ENCODE peak calls at places on chromosomes 4 and X, in seven cellular contexts. One of them, this sample, is unnamed.
A peak's percentile ranks its signal among the peaks of the same experiment; 100 is the strongest.

GRCh38 chr4:74969507-74970474 is 36.9 kb downstream of the PARM1 start:
- DNase-seq in A549: peak; percentile 1
- DNase-seq in brain microvascular endothelial cell: no peak
- DNase-seq in vagina: no peak
- DNase-seq in fibroblast of pulmonary artery: peak; percentile 1
- DNase-seq in cardiac muscle cell: peak; percentile 90
- DNase-seq in OCI-LY7: no peak
- DNase-seq in this sample: no peak

GRCh38 chrX:2503591-2504500 is 3.1 kb upstream of the DHRSX start:
- DNase-seq in A549: no peak
- DNase-seq in brain microvascular endothelial cell: no peak
- DNase-seq in vagina: no peak
- DNase-seq in fibroblast of pulmonary artery: no peak
- DNase-seq in cardiac muscle cell: no peak
- DNase-seq in OCI-LY7: no peak
- DNase-seq in this sample: no peak

GRCh38 chrX:137031517-137032377 is 2.0 kb downstream of the GPR101 start:
- DNase-seq in A549: peak; percentile 5
- DNase-seq in brain microvascular endothelial cell: peak; percentile 28
- DNase-seq in vagina: no peak
- DNase-seq in fibroblast of pulmonary artery: peak; percentile 53
- DNase-seq in cardiac muscle cell: peak; percentile 40
- DNase-seq in OCI-LY7: no peak
- DNase-seq in this sample: peak; percentile 63

GRCh38 chr4:110616162-110617062 is 6.5 kb downstream of the PITX2 start:
- DNase-seq in A549: no peak
- DNase-seq in brain microvascular endothelial cell: no peak
- DNase-seq in vagina: no peak
- DNase-seq in fibroblast of pulmonary artery: no peak
- DNase-seq in cardiac muscle cell: no peak
- DNase-seq in OCI-LY7: no peak
- DNase-seq in this sample: no peak

GRCh38 chrX:139194571-139195280 is 335.8 kb upstream of the F9 start:
- DNase-seq in A549: no peak
- DNase-seq in brain microvascular endothelial cell: no peak
- DNase-seq in vagina: no peak
- DNase-seq in fibroblast of pulmonary artery: no peak
- DNase-seq in cardiac muscle cell: peak; percentile 32
- DNase-seq in OCI-LY7: no peak
- DNase-seq in this sample: no peak

GRCh38 chrX:72141372-72142004 is 9.8 kb upstream of the RTL5 start:
- DNase-seq in A549: no peak
- DNase-seq in brain microvascular endothelial cell: no peak
- DNase-seq in vagina: no peak
- DNase-seq in fibroblast of pulmonary artery: no peak
- DNase-seq in cardiac muscle cell: no peak
- DNase-seq in OCI-LY7: no peak
- DNase-seq in this sample: no peak

GRCh38 chr4:56937262-56937661 is 29.6 kb downstream of the REST start:
- DNase-seq in A549: peak; percentile 29
- DNase-seq in brain microvascular endothelial cell: peak; percentile 84
- DNase-seq in vagina: no peak
- DNase-seq in fibroblast of pulmonary artery: peak; percentile 83
- DNase-seq in cardiac muscle cell: no peak
- DNase-seq in OCI-LY7: no peak
- DNase-seq in this sample: no peak

GRCh38 chr4:164937576-164938270 is 39.7 kb downstream of the TRIM61 start:
- DNase-seq in A549: no peak
- DNase-seq in brain microvascular endothelial cell: peak; percentile 22
- DNase-seq in vagina: no peak
- DNase-seq in fibroblast of pulmonary artery: peak; percentile 17
- DNase-seq in cardiac muscle cell: peak; percentile 11
- DNase-seq in OCI-LY7: peak; percentile 23
- DNase-seq in this sample: no peak

GRCh38 chr4:159191989-159192388 is 89.1 kb downstream of the RAPGEF2 start:
- DNase-seq in A549: peak; percentile 75
- DNase-seq in brain microvascular endothelial cell: peak; percentile 68
- DNase-seq in vagina: no peak
- DNase-seq in fibroblast of pulmonary artery: peak; percentile 69
- DNase-seq in cardiac muscle cell: peak; percentile 38
- DNase-seq in OCI-LY7: peak; percentile 25
- DNase-seq in this sample: peak; percentile 20

GRCh38 chr4:41748074-41748787 is at the start of gene PHOX2B:
- DNase-seq in A549: no peak
- DNase-seq in brain microvascular endothelial cell: no peak
- DNase-seq in vagina: no peak
- DNase-seq in fibroblast of pulmonary artery: no peak
- DNase-seq in cardiac muscle cell: no peak
- DNase-seq in OCI-LY7: no peak
- DNase-seq in this sample: no peak

GRCh38 chr4:21452931-21453330 is 495.6 kb downstream of the KCNIP4 start:
- DNase-seq in A549: no peak
- DNase-seq in brain microvascular endothelial cell: no peak
- DNase-seq in vagina: no peak
- DNase-seq in fibroblast of pulmonary artery: no peak
- DNase-seq in cardiac muscle cell: no peak
- DNase-seq in OCI-LY7: no peak
- DNase-seq in this sample: no peak

GRCh38 chr4:37685726-37686372 is 327 bp downstream of the RELL1 start:
- DNase-seq in A549: peak; percentile 12
- DNase-seq in brain microvascular endothelial cell: peak; percentile 26
- DNase-seq in vagina: no peak
- DNase-seq in fibroblast of pulmonary artery: no peak
- DNase-seq in cardiac muscle cell: peak; percentile 66
- DNase-seq in OCI-LY7: peak; percentile 65
- DNase-seq in this sample: no peak

GRCh38 chr4:137253949-137254348 is 278.3 kb downstream of the PCDH18 start:
- DNase-seq in A549: no peak
- DNase-seq in brain microvascular endothelial cell: peak; percentile 36
- DNase-seq in vagina: no peak
- DNase-seq in fibroblast of pulmonary artery: peak; percentile 31
- DNase-seq in cardiac muscle cell: no peak
- DNase-seq in OCI-LY7: no peak
- DNase-seq in this sample: no peak

GRCh38 chr4:184550476-184550875 is 76.1 kb upstream of the IRF2 start:
- DNase-seq in A549: no peak
- DNase-seq in brain microvascular endothelial cell: no peak
- DNase-seq in vagina: no peak
- DNase-seq in fibroblast of pulmonary artery: no peak
- DNase-seq in cardiac muscle cell: no peak
- DNase-seq in OCI-LY7: no peak
- DNase-seq in this sample: no peak

GRCh38 chr4:184553891-184554290 is 79.5 kb upstream of the IRF2 start:
- DNase-seq in A549: no peak
- DNase-seq in brain microvascular endothelial cell: no peak
- DNase-seq in vagina: no peak
- DNase-seq in fibroblast of pulmonary artery: no peak
- DNase-seq in cardiac muscle cell: no peak
- DNase-seq in OCI-LY7: no peak
- DNase-seq in this sample: no peak

GRCh38 chr4:184544711-184545409 is 70.5 kb upstream of the IRF2 start:
- DNase-seq in A549: peak; percentile 11
- DNase-seq in brain microvascular endothelial cell: no peak
- DNase-seq in vagina: no peak
- DNase-seq in fibroblast of pulmonary artery: no peak
- DNase-seq in cardiac muscle cell: no peak
- DNase-seq in OCI-LY7: no peak
- DNase-seq in this sample: no peak

GRCh38 chr4:184548651-184549341 is 74.4 kb upstream of the IRF2 start:
- DNase-seq in A549: no peak
- DNase-seq in brain microvascular endothelial cell: no peak
- DNase-seq in vagina: no peak
- DNase-seq in fibroblast of pulmonary artery: no peak
- DNase-seq in cardiac muscle cell: no peak
- DNase-seq in OCI-LY7: no peak
- DNase-seq in this sample: no peak

DNA sequence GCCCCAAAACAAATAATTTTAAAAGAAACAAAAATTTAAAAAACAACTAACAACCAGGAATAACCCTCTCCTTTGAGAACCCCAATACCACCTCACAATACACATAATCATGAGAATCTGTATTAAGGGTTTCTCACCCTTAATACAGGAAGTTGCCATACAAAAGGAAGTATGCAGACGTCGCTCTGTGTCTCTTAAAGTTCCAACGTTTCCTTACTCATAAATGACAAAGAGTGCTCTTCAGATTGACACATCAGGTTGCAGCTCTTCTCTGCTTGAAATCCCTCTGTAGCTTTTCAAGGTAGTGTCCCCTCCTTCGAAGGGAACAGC is 73.9 kb upstream of the IRF2 start:
- DNase-seq in A549: no peak
- DNase-seq in brain microvascular endothelial cell: no peak
- DNase-seq in vagina: no peak
- DNase-seq in fibroblast of pulmonary artery: no peak
- DNase-seq in cardiac muscle cell: no peak
- DNase-seq in OCI-LY7: no peak
- DNase-seq in this sample: no peak
- H3K4me3 ChIP-seq in A549: no peak overlapping the region
- H3K4me3 ChIP-seq in brain microvascular endothelial cell: no peak overlapping the region
- H3K4me3 ChIP-seq in vagina: no peak overlapping the region
- H3K4me3 ChIP-seq in fibroblast of pulmonary artery: no peak overlapping the region
- H3K4me3 ChIP-seq in cardiac muscle cell: no peak overlapping the region
- H3K4me3 ChIP-seq in OCI-LY7: no peak overlapping the region
- H3K4me3 ChIP-seq in this sample: no peak overlapping the region

DNA sequence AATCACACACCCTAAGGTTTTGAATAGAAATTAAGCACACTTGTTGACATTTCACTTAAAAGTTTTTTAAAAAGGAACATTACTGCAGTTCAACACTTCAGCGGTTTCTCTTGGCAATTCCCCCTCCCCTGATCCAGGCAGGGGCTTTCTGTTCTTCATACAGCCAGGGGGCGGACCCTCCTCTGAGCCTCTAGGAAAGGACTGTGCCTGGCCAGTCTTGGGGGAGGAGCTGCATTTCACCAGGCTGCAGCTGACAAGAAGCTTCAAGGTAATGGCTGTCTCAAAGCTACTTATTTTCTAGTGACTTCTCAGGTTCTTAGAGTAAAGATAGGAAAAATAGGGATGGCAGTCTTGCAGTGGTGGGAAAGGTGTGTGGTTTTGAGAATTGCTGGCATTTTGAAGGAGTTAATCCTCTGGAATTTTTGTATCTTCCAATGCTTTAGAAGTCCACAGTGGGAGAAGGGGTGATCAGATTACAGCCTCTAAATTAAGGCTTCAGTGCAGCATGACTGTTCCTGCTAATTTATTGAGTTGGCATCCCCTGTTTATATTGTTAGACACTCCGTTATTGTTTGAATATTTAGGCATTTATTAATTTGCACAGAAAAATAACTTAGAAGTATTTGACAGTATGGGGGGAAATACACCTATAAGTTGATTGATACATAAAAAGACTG is 33.5 kb downstream of the PWWP3B start:
- DNase-seq in A549: no peak
- DNase-seq in brain microvascular endothelial cell: no peak
- DNase-seq in vagina: no peak
- DNase-seq in fibroblast of pulmonary artery: no peak
- DNase-seq in cardiac muscle cell: peak; percentile 66
- DNase-seq in OCI-LY7: no peak
- DNase-seq in this sample: no peak
- H3K4me3 ChIP-seq in A549: no peak overlapping the region
- H3K4me3 ChIP-seq in brain microvascular endothelial cell: no peak overlapping the region
- H3K4me3 ChIP-seq in vagina: no peak overlapping the region
- H3K4me3 ChIP-seq in fibroblast of pulmonary artery: no peak overlapping the region
- H3K4me3 ChIP-seq in cardiac muscle cell: no peak overlapping the region
- H3K4me3 ChIP-seq in OCI-LY7: no peak overlapping the region
- H3K4me3 ChIP-seq in this sample: no peak overlapping the region

GRCh38 chr4:108972613-108973283 is 209.9 kb upstream of the ETNPPL start:
- DNase-seq in A549: no peak
- DNase-seq in brain microvascular endothelial cell: no peak
- DNase-seq in vagina: no peak
- DNase-seq in fibroblast of pulmonary artery: no peak
- DNase-seq in cardiac muscle cell: no peak
- DNase-seq in OCI-LY7: no peak
- DNase-seq in this sample: no peak

GRCh38 chr4:108965472-108966076 is 202.7 kb upstream of the ETNPPL start:
- DNase-seq in A549: no peak
- DNase-seq in brain microvascular endothelial cell: no peak
- DNase-seq in vagina: no peak
- DNase-seq in fibroblast of pulmonary artery: no peak
- DNase-seq in cardiac muscle cell: no peak
- DNase-seq in OCI-LY7: no peak
- DNase-seq in this sample: no peak

GRCh38 chr4:108971473-108971872 is 208.6 kb upstream of the ETNPPL start:
- DNase-seq in A549: no peak
- DNase-seq in brain microvascular endothelial cell: no peak
- DNase-seq in vagina: no peak
- DNase-seq in fibroblast of pulmonary artery: no peak
- DNase-seq in cardiac muscle cell: no peak
- DNase-seq in OCI-LY7: no peak
- DNase-seq in this sample: no peak
- H3K4me3 ChIP-seq in A549: no peak overlapping the region
- H3K4me3 ChIP-seq in brain microvascular endothelial cell: no peak overlapping the region
- H3K4me3 ChIP-seq in vagina: no peak overlapping the region
- H3K4me3 ChIP-seq in fibroblast of pulmonary artery: no peak overlapping the region
- H3K4me3 ChIP-seq in cardiac muscle cell: no peak overlapping the region
- H3K4me3 ChIP-seq in OCI-LY7: no peak overlapping the region
- H3K4me3 ChIP-seq in this sample: no peak overlapping the region

GRCh38 chr4:48130100-48130499 is 4.0 kb downstream of the TXK start:
- DNase-seq in A549: no peak
- DNase-seq in brain microvascular endothelial cell: no peak
- DNase-seq in vagina: no peak
- DNase-seq in fibroblast of pulmonary artery: no peak
- DNase-seq in cardiac muscle cell: no peak
- DNase-seq in OCI-LY7: no peak
- DNase-seq in this sample: no peak

GRCh38 chr4:48129307-48130014 is 4.6 kb downstream of the TXK start:
- DNase-seq in A549: peak; percentile 7
- DNase-seq in brain microvascular endothelial cell: no peak
- DNase-seq in vagina: no peak
- DNase-seq in fibroblast of pulmonary artery: peak; percentile 16
- DNase-seq in cardiac muscle cell: no peak
- DNase-seq in OCI-LY7: no peak
- DNase-seq in this sample: no peak

GRCh38 chr4:48126621-48127020 is 7.4 kb downstream of the TXK start:
- DNase-seq in A549: no peak
- DNase-seq in brain microvascular endothelial cell: no peak
- DNase-seq in vagina: no peak
- DNase-seq in fibroblast of pulmonary artery: no peak
- DNase-seq in cardiac muscle cell: no peak
- DNase-seq in OCI-LY7: no peak
- DNase-seq in this sample: no peak

GRCh38 chr4:48127231-48127881 is 6.7 kb downstream of the TXK start:
- DNase-seq in A549: no peak
- DNase-seq in brain microvascular endothelial cell: no peak
- DNase-seq in vagina: no peak
- DNase-seq in fibroblast of pulmonary artery: no peak
- DNase-seq in cardiac muscle cell: peak; percentile 26
- DNase-seq in OCI-LY7: no peak
- DNase-seq in this sample: no peak

DNA sequence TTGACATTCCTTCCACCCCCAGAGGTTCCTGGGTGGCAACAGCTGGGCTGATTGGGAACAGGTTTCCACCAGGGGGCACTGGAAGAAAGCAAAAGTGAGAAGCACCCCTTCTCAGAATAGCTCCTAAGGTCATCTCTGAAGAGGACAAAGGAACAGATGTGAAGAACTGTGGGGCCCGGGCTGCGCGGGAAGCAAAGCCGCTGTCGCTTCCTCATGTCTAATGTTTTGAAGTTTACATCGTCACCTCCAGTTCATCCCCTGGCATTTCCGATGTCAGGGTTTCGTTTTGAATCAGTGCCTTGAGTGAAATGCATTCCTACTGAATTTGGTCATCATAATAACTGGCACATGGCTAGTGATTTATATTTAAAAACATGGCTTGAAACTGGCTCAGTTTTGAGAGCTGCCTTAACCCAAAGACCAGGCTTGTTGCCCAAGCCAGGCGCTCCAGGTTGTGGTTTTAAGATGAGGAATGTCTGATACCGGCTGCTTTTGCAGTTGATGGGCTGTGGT is 6.1 kb downstream of the TXK start:
- DNase-seq in A549: peak; percentile 64
- DNase-seq in brain microvascular endothelial cell: peak; percentile 85
- DNase-seq in vagina: no peak
- DNase-seq in fibroblast of pulmonary artery: peak; percentile 88
- DNase-seq in cardiac muscle cell: peak; percentile 80
- DNase-seq in OCI-LY7: peak; percentile 65
- DNase-seq in this sample: no peak
- H3K4me3 ChIP-seq in A549: peak overlapping the region; percentile 28
- H3K4me3 ChIP-seq in brain microvascular endothelial cell: peak overlapping the region; percentile 37
- H3K4me3 ChIP-seq in vagina: peak overlapping the region; percentile 15
- H3K4me3 ChIP-seq in fibroblast of pulmonary artery: peak overlapping the region; percentile 20
- H3K4me3 ChIP-seq in cardiac muscle cell: no peak overlapping the region
- H3K4me3 ChIP-seq in OCI-LY7: no peak overlapping the region
- H3K4me3 ChIP-seq in this sample: no peak overlapping the region